ENCODE peak calls at places on chromosomes 12 and 14, in seven cellular contexts. D is retina, J is A172, C is hepatic stellate cell, Y is AG09309, O is midbrain, Q is fibroblast of lung. P is an unnamed sample.

GRCh38 chr12:71142046-71142445 is 15.8 kb downstream of the TSPAN8 start:
- DNase-seq in D (no peak), Y (no peak), O (no peak), J (no peak), C (no peak), Q (no peak), P (no peak)

GRCh38 chr14:104072586-104072985 is 12.9 kb upstream of the ASPG start:
- DNase-seq in J (peak; percentile 28), C (no peak), O (no peak), Q (no peak), Y (no peak), D (no peak), P (no peak)

GRCh38 chr14:103071544-103072251 is 12.3 kb upstream of the LBHD2 start:
- DNase-seq in Q (no peak), J (no peak), O (no peak), D (no peak), C (no peak), Y (no peak), P (no peak)

GRCh38 chr12:64392221-64392620 is 1.7 kb upstream of the C12orf56 start:
- DNase-seq in J (peak; percentile 39), D (no peak), Q (peak; percentile 69), C (peak; percentile 38), O (no peak), Y (peak; percentile 29), P (peak; percentile 59)

GRCh38 chr12:44259890-44260289 is 424.0 kb downstream of the TMEM117 start:
- DNase-seq in Q (no peak), J (no peak), C (no peak), D (no peak), Y (no peak), O (no peak), P (no peak)

GRCh38 chr14:65827520-65827919 is 415.0 kb downstream of the FUT8 start:
- DNase-seq in J (no peak), Y (no peak), D (no peak), C (no peak), Q (no peak), O (no peak), P (no peak)

GRCh38 chr14:100819829-100820475 is 6.0 kb upstream of the MEG3 start:
- DNase-seq in Q (no peak), J (no peak), C (no peak), Y (no peak), D (no peak), O (no peak), P (no peak)

GRCh38 chr12:100669922-100670321 is 96.4 kb downstream of the GAS2L3 start:
- DNase-seq in C (no peak), D (no peak), J (no peak), O (no peak), Q (no peak), Y (no peak), P (no peak)

GRCh38 chr12:103965255-103965589 is 450 bp upstream of the TDG start:
- DNase-seq in O (no peak), Y (no peak), D (no peak), C (no peak), J (no peak), Q (no peak), P (no peak)

P was measured in astrocyte of the spinal cord.